ENCODE peak calls at places on chromosome 3, in seven cellular contexts. A, Z, O, M, T, Q and D are unnamed samples.

GRCh38 chr3:113240841-113241240 is 29.5 kb downstream of the BOC start:
- DNase-seq in O (no peak), T (no peak), Z (no peak), Q (no peak), A (no peak), M (no peak), D (no peak)

GRCh38 chr3:41258239-41258800 is 59.0 kb downstream of the CTNNB1 start:
- DNase-seq in Z (no peak), O (no peak), M (no peak), A (no peak), T (no peak), Q (no peak), D (no peak)

GRCh38 chr3:186220886-186221285 is 112.0 kb upstream of the ETV5 start:
- DNase-seq in T (peak), M (no peak), Z (no peak), Q (no peak), A (no peak), O (no peak), D (no peak)

GRCh38 chr3:79845546-79845945 is 77.7 kb upstream of the ROBO1 start:
- DNase-seq in A (no peak), Q (no peak), T (no peak), Z (no peak), M (no peak), O (no peak), D (no peak)

GRCh38 chr3:67384790-67385397 is 269.5 kb downstream of the SUCLG2 start:
- DNase-seq in Q (no peak), O (peak), T (no peak), Z (peak), A (no peak), M (no peak), D (peak)

GRCh38 chr3:13140596-13140995 is 67.4 kb upstream of the IQSEC1 start:
- DNase-seq in M (no peak), T (no peak), Z (no peak), O (no peak), A (no peak), Q (no peak), D (no peak)

GRCh38 chr3:129892486-129892856 is 1.0 kb downstream of the TMCC1 start:
- DNase-seq in O (peak), Q (no peak), M (no peak), Z (peak), A (no peak), T (no peak), D (no peak)

GRCh38 chr3:4983739-4984510 is 4.7 kb downstream of the BHLHE40 start:
- DNase-seq in M (no peak), O (peak), A (peak), Q (peak), Z (no peak), T (peak), D (peak)

GRCh38 chr3:126941721-126942270 is 41.1 kb upstream of the PLXNA1 start:
- DNase-seq in M (no peak), Q (no peak), Z (no peak), O (no peak), A (no peak), T (no peak), D (no peak)

GRCh38 chr3:28077566-28077965 is 163.9 kb upstream of the CMC1 start:
- DNase-seq in O (no peak), T (peak), Q (no peak), M (no peak), A (no peak), Z (no peak), D (no peak)

GRCh38 chr3:162437480-162437879 is 940.9 kb downstream of the OTOL1 start:
- DNase-seq in T (no peak), O (no peak), Q (no peak), Z (no peak), M (no peak), A (no peak), D (no peak)

DNA sequence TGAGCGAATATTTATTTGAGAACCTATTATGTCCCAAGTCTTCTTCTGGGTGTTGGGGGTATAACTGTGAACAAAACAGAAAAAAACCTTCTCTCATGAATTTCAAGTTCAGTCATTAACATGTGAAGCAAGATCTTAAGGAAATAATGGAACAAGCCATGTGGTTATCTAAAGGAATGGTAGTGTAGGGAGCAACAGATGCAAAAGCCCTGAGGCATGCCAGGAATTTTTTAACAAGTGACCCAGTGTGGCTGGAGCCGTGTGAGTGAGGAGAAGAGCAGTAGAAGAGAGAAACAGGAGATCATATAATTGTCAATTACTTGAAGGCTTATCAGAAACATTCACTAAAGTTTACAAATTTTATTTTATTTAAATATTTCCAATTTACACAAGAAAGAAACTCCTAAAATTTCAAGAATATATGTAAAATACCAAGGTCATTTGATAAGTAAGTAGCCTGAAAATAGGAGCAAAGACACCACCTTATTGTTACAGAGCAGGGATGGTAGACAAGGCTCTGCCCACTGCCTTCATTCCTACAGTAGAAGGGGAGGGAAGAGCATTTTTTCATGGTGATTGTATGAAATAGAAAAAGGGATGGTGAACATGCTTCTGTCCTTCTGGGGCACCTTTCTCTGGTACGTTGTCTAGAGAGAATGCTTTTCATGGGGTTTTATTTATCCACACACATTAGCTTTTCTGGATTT is 345.1 kb downstream of the PLOD2 start:
- DNase-seq in T (no peak), Z (no peak), O (no peak), A (no peak), Q (no peak), M (no peak), D (no peak)
- H3K4me3 ChIP-seq in T (no peak), Z (no peak), O (no peak), A (no peak), Q (no peak), M (no peak), D (no peak)

DNA sequence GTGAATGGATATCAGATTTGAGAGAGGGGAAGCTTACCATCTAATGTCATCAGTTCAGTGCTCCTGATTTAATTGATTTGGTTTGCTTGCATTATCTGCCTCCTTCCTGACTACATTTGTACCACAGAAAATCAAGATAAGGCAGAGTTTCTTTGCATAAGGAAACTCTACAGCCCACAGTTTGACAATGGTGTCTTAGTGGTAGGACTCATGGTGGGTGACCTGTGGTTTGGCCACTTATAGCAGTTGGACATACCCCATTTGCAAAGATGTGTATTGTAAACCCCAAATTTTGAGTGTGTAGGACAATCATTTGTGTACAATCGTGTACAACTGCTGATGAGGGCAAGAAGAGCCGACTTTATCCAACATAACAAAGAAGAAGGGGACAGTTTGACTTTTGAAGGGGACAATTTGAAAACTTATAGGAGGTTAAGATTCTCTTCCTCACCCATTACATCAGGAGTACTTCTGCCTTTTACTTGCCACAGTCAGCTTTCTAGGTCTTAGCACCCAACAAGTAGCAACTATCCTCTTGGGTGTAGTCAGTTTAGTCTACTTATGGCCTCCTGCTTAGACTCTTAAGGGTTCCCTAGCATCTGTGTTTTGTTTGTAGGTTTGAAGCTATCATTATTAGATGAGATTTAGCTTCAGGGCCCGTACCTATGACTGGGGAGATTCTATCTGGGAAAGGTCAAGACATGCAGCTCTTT is 6.2 kb downstream of the TGFBR2 start:
- DNase-seq in M (no peak), O (no peak), T (no peak), Q (no peak), Z (no peak), A (no peak), D (no peak)
- H3K4me3 ChIP-seq in M (no peak), O (peak), T (no peak), Q (no peak), Z (no peak), A (no peak), D (no peak)

GRCh38 chr3:24519368-24520100 is 24.9 kb upstream of the THRB start:
- DNase-seq in O (no peak), Z (no peak), T (no peak), Q (peak), M (no peak), A (no peak), D (no peak)
- H3K4me3 ChIP-seq in O (no peak), Z (no peak), T (no peak), Q (no peak), M (no peak), A (no peak), D (no peak)

GRCh38 chr3:58010562-58010961 is 2.3 kb downstream of the FLNB start:
- DNase-seq in Q (peak), Z (no peak), A (no peak), T (no peak), M (no peak), O (no peak), D (no peak)
- H3K4me3 ChIP-seq in Q (peak), Z (no peak), A (peak), T (peak), M (no peak), O (peak), D (no peak)

GRCh38 chr3:37667359-37667758 is 194.3 kb upstream of the CTDSPL start:
- DNase-seq in T (no peak), Q (no peak), M (no peak), O (no peak), A (no peak), Z (no peak), D (no peak)

GRCh38 chr3:37671000-37671483 is 190.6 kb upstream of the CTDSPL start:
- DNase-seq in Z (no peak), O (no peak), M (no peak), Q (no peak), A (no peak), T (no peak), D (no peak)

GRCh38 chr3:37668431-37668830 is 193.2 kb upstream of the CTDSPL start:
- DNase-seq in A (no peak), O (no peak), T (no peak), M (no peak), Q (no peak), Z (no peak), D (no peak)

GRCh38 chr3:37666618-37667017 is 195.1 kb upstream of the CTDSPL start:
- DNase-seq in T (no peak), O (no peak), Z (no peak), M (no peak), Q (no peak), A (no peak), D (no peak)

GRCh38 chr3:37668831-37669610 is 192.7 kb upstream of the CTDSPL start:
- DNase-seq in T (no peak), M (no peak), Z (no peak), O (no peak), Q (no peak), A (no peak), D (no peak)
- H3K4me3 ChIP-seq in T (no peak), M (no peak), Z (no peak), O (no peak), Q (no peak), A (no peak), D (no peak)

GRCh38 chr3:29759443-29760033 is 478.7 kb downstream of the RBMS3 start:
- DNase-seq in M (no peak), O (no peak), T (no peak), Z (no peak), A (no peak), Q (no peak), D (no peak)
- H3K4me3 ChIP-seq in M (no peak), O (no peak), T (peak), Z (no peak), A (no peak), Q (no peak), D (no peak)

GRCh38 chr3:38560284-38560683 is 64.1 kb downstream of the EXOG start:
- DNase-seq in Q (peak), Z (no peak), O (no peak), M (no peak), A (no peak), T (peak), D (no peak)

GRCh38 chr3:38561746-38562466 is 65.8 kb downstream of the EXOG start:
- DNase-seq in A (no peak), O (no peak), Q (peak), T (peak), Z (no peak), M (no peak), D (no peak)

GRCh38 chr3:38563070-38563901 is 67.1 kb downstream of the EXOG start:
- DNase-seq in Q (peak), T (peak), M (no peak), A (no peak), Z (no peak), O (no peak), D (no peak)

GRCh38 chr3:38560996-38561717 is 65.0 kb downstream of the EXOG start:
- DNase-seq in T (peak), A (no peak), Q (peak), O (no peak), Z (no peak), M (no peak), D (no peak)

GRCh38 chr3:38562467-38562925 is 66.4 kb downstream of the EXOG start:
- DNase-seq in Q (no peak), O (no peak), A (no peak), T (peak), M (no peak), Z (no peak), D (no peak)
- H3K4me3 ChIP-seq in Q (no peak), O (no peak), A (no peak), T (no peak), M (no peak), Z (no peak), D (no peak)

GRCh38 chr3:24495334-24495994 is 814 bp upstream of the THRB start:
- DNase-seq in A (no peak), M (peak), Z (peak), O (no peak), T (peak), Q (no peak), D (no peak)
- H3K4me3 ChIP-seq in A (peak), M (peak), Z (peak), O (no peak), T (peak), Q (peak), D (no peak)

DNA sequence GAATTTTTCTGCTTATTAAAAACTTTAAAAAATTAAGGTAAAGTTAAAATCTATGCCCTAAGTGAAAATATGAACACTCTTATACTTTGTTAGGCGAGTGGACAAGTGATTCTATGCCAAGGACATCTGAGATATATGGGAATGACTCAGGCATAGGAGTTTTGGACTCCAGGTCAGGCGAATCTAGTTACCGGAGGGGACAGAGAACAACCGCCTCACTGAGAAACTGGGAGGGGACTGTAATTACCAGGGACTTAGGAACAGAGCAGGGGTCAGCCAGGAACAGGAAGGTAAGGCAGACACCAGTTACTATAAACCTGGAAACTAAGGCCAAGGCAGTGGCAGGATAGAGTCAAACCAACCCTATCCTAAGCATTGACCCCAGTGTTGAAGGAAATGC is 16.8 kb upstream of the ATP1B3 start:
- DNase-seq in Z (no peak), A (no peak), O (no peak), M (no peak), Q (no peak), T (no peak), D (no peak)
- H3K4me3 ChIP-seq in Z (no peak), A (no peak), O (no peak), M (no peak), Q (no peak), T (no peak), D (no peak)

DNA sequence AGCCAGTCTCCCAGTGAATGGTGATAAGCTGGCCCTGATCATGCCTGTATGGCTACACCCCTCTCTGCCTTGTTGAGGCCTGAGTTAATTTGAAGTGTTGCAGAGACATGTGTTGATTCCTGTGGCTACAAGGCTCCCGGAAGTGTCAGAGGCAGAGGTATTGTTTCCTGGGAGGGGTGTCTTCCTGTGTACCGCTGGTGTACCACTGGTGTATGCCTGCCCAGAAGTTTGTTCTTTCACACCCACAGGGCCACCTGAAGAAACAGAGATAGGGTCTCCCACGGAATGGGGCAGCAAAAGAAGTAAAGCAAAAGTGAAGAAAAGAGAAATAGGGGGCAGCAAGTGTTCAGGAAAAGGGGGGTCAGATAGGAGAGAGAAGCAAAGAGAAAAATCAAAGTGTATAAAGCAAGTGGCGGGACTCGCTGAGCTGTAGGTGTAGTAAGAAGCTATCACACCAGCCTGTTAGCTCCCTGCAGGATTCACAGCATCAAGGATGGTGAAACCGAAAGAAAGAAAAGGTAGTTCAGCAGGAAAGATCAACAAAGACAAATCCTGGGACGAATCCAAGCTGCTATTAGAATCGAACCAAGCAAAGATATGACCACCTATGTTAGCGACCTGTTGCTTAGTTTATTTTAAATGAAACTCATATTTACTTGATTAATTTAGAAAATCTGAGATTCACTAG is 36.6 kb upstream of the CD47 start:
- DNase-seq in O (peak), M (no peak), Z (peak), A (no peak), Q (no peak), T (no peak), D (peak)
- H3K4me3 ChIP-seq in O (peak), M (no peak), Z (no peak), A (no peak), Q (no peak), T (no peak), D (peak)